ENCODE peak calls at places on chromosome 14, in eight cellular contexts. B, T, X, E, Z, M, R and N are unnamed samples.

GRCh38 chr14:21069388-21070082 is 569 bp upstream of the ARHGEF40 start:
- DNase-seq in E (peak), T (peak), X (peak), B (no peak), M (no peak), Z (peak), R (no peak), N (peak)

GRCh38 chr14:69855180-69855817 is 23.9 kb upstream of the SMOC1 start:
- DNase-seq in T (no peak), R (no peak), X (no peak), E (no peak), Z (no peak), M (no peak), B (no peak), N (no peak)

GRCh38 chr14:69921052-69921451 is 41.8 kb downstream of the SMOC1 start:
- DNase-seq in B (no peak), X (no peak), R (no peak), T (no peak), Z (peak), E (no peak), M (no peak), N (no peak)

GRCh38 chr14:96585672-96586013 is 83.5 kb downstream of the PAPOLA start:
- DNase-seq in M (no peak), Z (no peak), E (no peak), T (no peak), X (no peak), R (no peak), B (no peak), N (no peak)

GRCh38 chr14:72186461-72187035 is 254.3 kb downstream of the RGS6 start:
- DNase-seq in E (peak), Z (no peak), B (no peak), M (no peak), T (no peak), R (no peak), X (no peak), N (no peak)

GRCh38 chr14:72646861-72647528 is 246.9 kb downstream of the DPF3 start:
- DNase-seq in M (no peak), X (no peak), E (no peak), B (no peak), T (no peak), Z (peak), R (no peak), N (no peak)

GRCh38 chr14:90274019-90274418 is 17.7 kb downstream of the PSMC1 start:
- DNase-seq in Z (no peak), R (peak), X (no peak), B (no peak), M (no peak), T (no peak), E (no peak), N (peak)

GRCh38 chr14:29648045-29648444 is 279.6 kb downstream of the PRKD1 start:
- DNase-seq in Z (peak), T (no peak), R (no peak), B (no peak), X (no peak), E (no peak), M (no peak), N (no peak)

GRCh38 chr14:95097385-95097784 is 59.9 kb downstream of the DICER1 start:
- DNase-seq in R (no peak), M (no peak), Z (peak), B (no peak), T (no peak), X (no peak), E (no peak), N (no peak)

GRCh38 chr14:53042480-53042879 is 91.6 kb upstream of the FERMT2 start:
- DNase-seq in R (no peak), M (no peak), Z (peak), E (no peak), T (no peak), B (no peak), X (no peak), N (no peak)

GRCh38 chr14:76961631-76962302 is 66.7 kb downstream of the IRF2BPL start:
- DNase-seq in Z (peak), T (peak), B (peak), X (peak), M (peak), R (peak), E (peak), N (peak)

GRCh38 chr14:70665448-70666363 is 24.0 kb downstream of the TTC9 start:
- DNase-seq in E (no peak), T (peak), M (peak), B (peak), X (no peak), Z (no peak), R (peak), N (peak)

GRCh38 chr14:29627141-29627540 is 300.5 kb downstream of the PRKD1 start:
- DNase-seq in E (no peak), X (no peak), Z (peak), T (no peak), B (no peak), M (no peak), R (no peak), N (no peak)

GRCh38 chr14:23094666-23095195 is at the start of gene ACIN1:
- DNase-seq in E (peak), X (peak), Z (peak), M (no peak), B (peak), T (peak), R (peak), N (no peak)
- TF ChIP-seq POLR2A in E (no peak), X (peak), Z (peak), M (peak), B (no peak), T (peak), R (peak), N (peak)

DNA sequence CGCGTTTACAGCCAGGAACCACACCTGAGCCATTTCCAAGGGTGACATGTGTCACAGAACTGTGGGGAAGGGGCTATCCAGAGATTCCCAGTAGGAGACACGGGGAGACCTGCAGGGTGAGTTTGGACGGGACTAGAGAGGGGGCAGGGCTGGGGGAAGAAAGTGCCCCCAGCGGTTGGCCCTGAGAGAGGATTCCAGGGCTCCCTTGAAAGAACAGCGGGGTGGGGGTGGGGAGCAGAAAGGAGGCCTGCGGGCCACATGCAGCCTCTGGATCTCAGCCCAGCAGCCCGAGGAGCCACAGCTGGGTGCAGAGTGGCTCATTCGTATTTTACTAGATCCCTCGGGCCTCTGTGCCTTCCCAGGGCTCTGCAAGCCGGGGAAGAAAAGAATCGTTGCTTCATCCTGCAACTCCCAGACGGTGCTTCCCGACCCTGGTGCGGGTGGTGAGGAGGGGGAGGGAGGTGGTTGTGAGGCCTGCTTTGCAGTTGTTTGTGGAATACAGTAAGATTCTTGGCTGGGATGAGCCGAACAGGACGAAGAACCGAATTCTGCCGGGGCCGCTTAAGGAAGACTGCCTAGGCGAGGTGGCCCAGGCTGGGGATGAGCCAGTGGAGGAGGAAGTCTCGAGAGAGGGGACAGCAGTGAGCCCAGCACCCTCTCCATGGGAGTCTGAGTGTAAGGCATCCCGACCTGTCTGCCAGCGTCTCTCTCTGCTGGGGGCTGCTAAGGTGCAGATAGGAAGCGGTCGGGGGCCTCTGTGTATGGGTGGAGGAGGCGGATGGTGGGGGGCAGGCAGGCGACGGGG is 36.1 kb upstream of the ANKRD9 start:
- DNase-seq in R (no peak), Z (peak), B (no peak), X (no peak), E (no peak), T (no peak), M (no peak), N (no peak)
- H3K4me3 ChIP-seq in R (no peak), Z (no peak), B (no peak), X (no peak), E (no peak), T (no peak), M (peak), N (no peak)

DNA sequence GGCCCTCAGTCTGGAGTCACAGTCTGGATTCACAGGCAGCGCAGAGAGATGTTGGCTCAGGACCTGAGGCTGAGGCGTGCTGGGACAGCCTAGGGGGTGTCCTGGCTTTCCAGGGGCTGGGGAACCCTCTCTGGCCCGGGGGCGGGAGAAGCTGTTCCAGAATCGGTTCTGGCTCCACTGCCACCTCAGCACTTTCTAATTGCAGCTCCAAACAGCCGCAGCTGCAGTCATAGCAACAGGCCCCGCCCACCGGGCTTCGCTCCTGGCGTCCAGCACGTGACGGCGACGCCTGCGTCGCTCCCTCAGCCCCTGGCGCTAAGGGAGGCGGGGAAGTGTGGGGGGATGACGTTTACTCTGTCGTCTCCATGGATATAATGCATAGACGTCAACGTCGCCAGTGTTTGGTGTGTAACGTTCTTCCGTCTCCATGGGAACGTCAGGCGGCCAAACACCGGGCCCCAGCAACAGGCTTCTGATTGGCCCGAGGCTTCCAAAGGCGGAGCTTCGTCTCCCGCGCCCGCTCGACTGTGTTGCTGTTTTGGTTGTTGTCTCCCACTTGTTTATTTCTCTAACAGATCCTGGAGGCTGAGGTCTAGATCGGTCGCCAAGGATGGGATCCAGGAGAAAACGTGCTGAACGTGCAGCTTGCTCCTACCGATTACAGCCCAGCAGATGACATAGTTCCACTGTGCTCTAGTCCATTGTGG is 19.7 kb upstream of the FOS start:
- DNase-seq in Z (peak), B (peak), X (peak), M (peak), T (peak), E (peak), R (peak), N (peak)
- TF ChIP-seq POLR2A in Z (peak), B (no peak), X (peak), M (peak), T (peak), E (no peak), R (no peak), N (peak)

GRCh38 chr14:99538733-99539132 is 57.5 kb downstream of the CCNK start:
- DNase-seq in X (no peak), B (no peak), E (no peak), M (no peak), T (no peak), Z (no peak), R (no peak), N (no peak)

GRCh38 chr14:99541677-99542470 is 60.7 kb downstream of the CCNK start:
- DNase-seq in X (no peak), Z (no peak), M (no peak), R (no peak), T (no peak), E (no peak), B (no peak), N (no peak)

GRCh38 chr14:99539503-99539902 is 58.3 kb downstream of the CCNK start:
- DNase-seq in Z (no peak), X (no peak), R (no peak), T (no peak), E (no peak), M (no peak), B (no peak), N (no peak)

GRCh38 chr14:99541211-99541610 is 60.0 kb downstream of the CCNK start:
- DNase-seq in X (no peak), E (no peak), R (no peak), B (no peak), Z (no peak), M (no peak), T (no peak), N (no peak)

GRCh38 chr14:99540196-99541032 is 59.2 kb downstream of the CCNK start:
- DNase-seq in B (no peak), T (no peak), X (no peak), R (no peak), M (no peak), Z (no peak), E (no peak), N (no peak)
- H3K4me3 ChIP-seq in B (no peak), T (no peak), X (no peak), R (no peak), M (no peak), Z (no peak), E (no peak), N (no peak)

GRCh38 chr14:24123465-24124417 is 6.7 kb upstream of the FITM1 start:
- DNase-seq in M (no peak), R (no peak), T (no peak), B (no peak), Z (no peak), E (no peak), X (no peak), N (no peak)
- TF ChIP-seq POLR2A in M (no peak), R (no peak), T (no peak), B (no peak), Z (no peak), E (no peak), X (no peak), N (no peak)

GRCh38 chr14:31421200-31421599 is 850 bp upstream of the HEATR5A start:
- DNase-seq in M (no peak), E (no peak), R (no peak), Z (no peak), X (no peak), T (no peak), B (no peak), N (no peak)

GRCh38 chr14:31419179-31420012 is 954 bp downstream of the HEATR5A start:
- DNase-seq in T (no peak), Z (peak), X (no peak), E (no peak), B (no peak), R (no peak), M (no peak), N (no peak)

GRCh38 chr14:31420013-31420318 is 384 bp downstream of the HEATR5A start:
- DNase-seq in B (peak), R (peak), E (peak), M (peak), T (peak), X (peak), Z (no peak), N (peak)

GRCh38 chr14:31420319-31421081 is at the start of gene HEATR5A:
- DNase-seq in B (peak), T (peak), X (peak), Z (peak), E (peak), M (peak), R (peak), N (peak)

DNA sequence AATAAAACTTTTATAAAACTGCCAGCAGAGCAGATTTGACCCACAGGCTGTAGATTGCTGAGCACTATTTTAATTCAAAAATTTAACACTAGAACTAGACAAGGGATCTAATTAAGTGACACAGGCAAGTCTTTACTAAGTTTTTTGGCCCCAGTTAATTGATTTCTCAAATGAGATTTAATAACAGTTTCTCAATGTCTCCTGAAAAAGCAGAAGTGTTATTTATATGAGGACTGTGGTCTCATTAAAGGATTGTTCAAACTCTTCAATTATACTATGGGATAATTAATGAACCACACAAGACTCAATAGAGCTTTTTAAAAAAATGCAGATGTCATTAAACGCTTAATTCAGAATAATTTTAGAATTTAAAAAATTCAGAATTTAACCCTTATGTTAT is 1.9 kb downstream of the HEATR5A start:
- DNase-seq in T (no peak), B (no peak), E (no peak), X (no peak), Z (no peak), R (no peak), M (no peak), N (no peak)
- H3K4me3 ChIP-seq in T (no peak), B (no peak), E (no peak), X (no peak), Z (no peak), R (peak), M (peak), N (no peak)

DNA sequence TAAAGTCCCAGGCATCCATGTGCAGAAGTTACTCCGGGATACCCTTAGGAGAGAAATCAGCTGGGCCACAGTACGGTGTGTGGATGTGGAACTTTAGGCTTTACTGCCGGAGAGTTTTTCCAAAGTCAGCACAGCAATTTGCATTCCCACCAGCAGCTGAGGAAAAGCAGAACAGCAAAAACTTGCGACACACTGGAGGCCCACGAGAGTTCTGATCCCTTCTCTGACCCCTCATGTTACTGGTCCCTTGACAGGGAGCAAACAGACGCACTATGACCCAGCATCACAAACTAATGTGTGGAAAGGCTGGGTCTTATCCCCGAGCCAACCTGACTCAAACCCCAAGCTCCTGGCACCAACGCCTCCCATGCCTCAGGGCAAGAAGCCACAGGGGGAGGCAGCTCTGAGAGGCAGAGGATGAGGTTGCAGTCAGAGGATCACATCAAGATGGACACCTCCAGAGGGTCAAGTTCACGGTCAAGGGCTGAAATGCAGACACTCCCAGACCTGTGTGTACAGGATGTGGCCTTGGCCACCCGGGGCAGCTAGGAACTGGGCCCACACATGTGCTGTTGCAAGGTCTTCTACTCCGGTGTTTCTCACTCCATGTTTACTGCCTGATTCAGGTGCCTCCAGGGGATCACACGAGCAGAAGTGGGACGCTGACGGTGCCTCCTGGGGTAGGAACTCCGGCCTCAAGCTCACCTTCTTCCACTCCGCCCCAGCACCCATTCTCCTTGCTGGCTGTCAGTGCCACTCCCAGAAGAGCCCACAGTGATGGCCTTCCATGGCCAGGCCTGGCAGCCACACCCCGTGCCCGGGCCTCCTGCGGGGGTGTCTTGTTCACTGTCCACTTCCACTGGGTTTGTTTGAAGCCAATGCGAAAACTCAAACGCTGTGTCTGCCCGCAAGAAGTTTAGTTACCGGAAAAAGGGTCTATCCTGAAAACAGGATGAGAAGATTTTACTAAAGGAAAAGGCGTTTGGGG is 38.4 kb downstream of the CCDC88C start:
- DNase-seq in X (no peak), E (no peak), Z (no peak), R (no peak), B (no peak), M (peak), T (no peak), N (no peak)
- TF ChIP-seq POLR2A in X (no peak), E (no peak), Z (no peak), R (no peak), B (no peak), M (no peak), T (no peak), N (no peak)

GRCh38 chr14:99238234-99238633 is 33.8 kb downstream of the BCL11B start:
- DNase-seq in R (no peak), M (no peak), E (no peak), X (no peak), B (no peak), Z (no peak), T (no peak), N (no peak)

GRCh38 chr14:99235578-99235977 is 36.4 kb downstream of the BCL11B start:
- DNase-seq in T (no peak), X (no peak), B (no peak), M (no peak), E (no peak), R (no peak), Z (no peak), N (no peak)

GRCh38 chr14:99237288-99237687 is 34.7 kb downstream of the BCL11B start:
- DNase-seq in M (no peak), B (no peak), X (no peak), Z (no peak), E (no peak), T (no peak), R (no peak), N (no peak)

GRCh38 chr14:99234982-99235491 is 37.0 kb downstream of the BCL11B start:
- DNase-seq in Z (no peak), M (no peak), E (no peak), R (no peak), B (no peak), X (no peak), T (no peak), N (no peak)

GRCh38 chr14:99236386-99237133 is 35.4 kb downstream of the BCL11B start:
- DNase-seq in M (no peak), Z (no peak), T (no peak), B (no peak), R (no peak), E (no peak), X (no peak), N (no peak)
- H3K4me3 ChIP-seq in M (no peak), Z (no peak), T (no peak), B (no peak), R (no peak), E (no peak), X (no peak), N (no peak)

DNA sequence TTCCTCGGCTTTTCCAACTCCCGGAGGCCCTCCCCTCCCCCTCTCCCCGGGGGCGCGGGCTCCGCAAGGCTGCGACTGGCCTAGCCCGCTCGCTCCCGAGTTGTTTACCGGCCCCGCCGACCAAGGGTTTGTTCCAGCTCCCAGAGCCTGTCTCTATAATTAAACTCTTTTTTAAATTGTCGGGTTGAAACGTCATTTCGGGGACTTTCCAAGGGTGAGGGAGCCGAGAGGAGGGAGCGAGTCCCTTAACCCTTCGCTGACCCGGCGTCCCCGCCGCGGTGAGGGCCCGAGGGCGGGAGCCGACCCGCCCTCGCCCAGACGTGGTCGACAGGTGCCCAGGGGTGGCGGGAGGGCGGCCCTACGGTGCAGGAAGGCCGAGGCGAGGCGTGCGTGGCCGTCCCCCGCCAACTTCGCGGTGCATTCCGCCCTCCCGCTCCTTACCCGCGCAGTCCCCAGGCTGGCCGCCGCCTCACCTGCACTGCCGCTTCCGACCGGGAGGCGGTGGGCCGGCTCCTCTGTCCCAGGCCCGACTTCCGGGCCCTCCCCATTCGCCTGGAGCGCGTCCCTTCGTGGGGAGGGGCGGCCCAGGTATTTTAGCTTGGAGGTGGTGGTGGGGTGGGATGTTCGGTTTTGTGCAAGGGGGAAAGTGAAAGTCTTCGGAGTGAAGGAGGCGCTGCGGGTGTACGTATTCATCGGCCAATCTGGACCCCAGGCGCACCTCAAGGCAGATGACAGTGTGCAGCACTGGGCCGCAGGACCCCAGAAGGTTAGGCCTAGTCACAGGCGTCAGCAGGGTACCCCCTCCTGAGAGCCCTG is 2.9 kb upstream of the ZFP36L1 start:
- DNase-seq in E (peak), T (peak), R (peak), X (peak), B (peak), Z (peak), M (peak), N (peak)
- TF ChIP-seq POLR2A in E (no peak), T (peak), R (peak), X (peak), B (peak), Z (peak), M (peak), N (no peak)